ENCODE peak calls at places on chromosome 6, in ten cellular contexts. R is hepatocyte; O is GM04504; Q is cardiac muscle cell; I is activated CD4-positive, alpha-beta memory T cell treated with anti-CD3 and anti-CD28 coated beads, Interleukin-2, amount 10 ng/mL, durations not matched to agents 7 days and 5 days; S is T-cell; N is Right ventricle myocardium superior; E is activated CD8-positive, alpha-beta memory T cell treated with anti-CD3 and anti-CD28 coated beads for 4 hours; L is NCI-H446; U is NCI-H1048. J is an unnamed sample.

GRCh38 chr6:35786810-35787209 is 6.0 kb downstream of the CLPSL1 start:
- DNase-seq in S (no peak), Q (no peak), L (no peak), O (no peak), R (no peak), U (no peak), E (no peak), N (no peak), I (no peak), J (no peak)

GRCh38 chr6:25477006-25477590 is 174.9 kb upstream of the SCGN start:
- DNase-seq in I (no peak), O (no peak), U (no peak), L (no peak), R (peak; percentile 18), N (no peak), Q (peak; percentile 27), S (no peak), E (no peak), J (no peak)

GRCh38 chr6:157823001-157823522 is at the start of gene SNX9:
- DNase-seq in R (peak; percentile 94), I (peak; percentile 71), N (peak; percentile 89), Q (peak; percentile 85), U (peak; percentile 52), S (no peak), L (no peak), E (peak; percentile 30), O (peak; percentile 44), J (peak; percentile 76)

GRCh38 chr6:55825402-55826051 is 49.9 kb downstream of the BMP5 start:
- DNase-seq in I (no peak), L (no peak), U (no peak), S (no peak), R (peak; percentile 32), O (peak; percentile 14), N (no peak), E (no peak), Q (peak; percentile 57), J (no peak)

GRCh38 chr6:33578164-33578563 is 1.9 kb downstream of the BAK1 start:
- DNase-seq in Q (no peak), R (no peak), E (no peak), S (no peak), N (no peak), L (no peak), O (no peak), I (no peak), U (no peak), J (no peak)

GRCh38 chr6:7730852-7731251 is 5.0 kb downstream of the BMP6 start:
- DNase-seq in U (no peak), Q (no peak), E (no peak), O (peak; percentile 74), I (no peak), S (no peak), L (no peak), R (no peak), N (no peak), J (no peak)

GRCh38 chr6:95321106-95321505 is 256.2 kb upstream of the MANEA start:
- DNase-seq in R (no peak), E (no peak), L (peak; percentile 88), O (no peak), S (no peak), N (no peak), I (no peak), Q (no peak), U (no peak), J (no peak)

GRCh38 chr6:22447862-22448261 is 121.5 kb upstream of the HDGFL1 start:
- DNase-seq in Q (no peak), O (no peak), U (no peak), S (no peak), I (no peak), L (no peak), N (no peak), R (no peak), E (no peak), J (no peak)

GRCh38 chr6:159935633-159936032 is 33.2 kb upstream of the IGF2R start:
- DNase-seq in E (no peak), L (no peak), N (no peak), R (no peak), U (no peak), S (no peak), Q (no peak), O (no peak), I (no peak), J (no peak)

GRCh38 chr6:122426597-122426996 is 27.1 kb downstream of the HSF2 start:
- DNase-seq in R (no peak), I (no peak), L (no peak), N (no peak), Q (no peak), E (no peak), O (no peak), U (no peak), S (no peak), J (no peak)

GRCh38 chr6:142945446-142946180 is 637 bp upstream of the HIVEP2 start:
- DNase-seq in N (no peak), L (no peak), E (peak; percentile 30), Q (peak; percentile 81), U (peak; percentile 62), O (peak; percentile 31), I (peak; percentile 56), R (peak; percentile 79), S (peak; percentile 53), J (no peak)

GRCh38 chr6:136173519-136174507 is 76.3 kb downstream of the MTFR2 start:
- DNase-seq in L (no peak), I (no peak), Q (no peak), E (no peak), N (peak; percentile 44), O (no peak), S (peak; percentile 3), R (peak; percentile 13), U (no peak), J (no peak)

GRCh38 chr6:89443658-89444057 is 10.7 kb downstream of the ANKRD6 start:
- DNase-seq in Q (no peak), N (no peak), E (no peak), O (no peak), L (no peak), U (no peak), R (peak; percentile 46), S (no peak), I (no peak), J (no peak)

J was measured in tibial artery.